ENCODE peak calls at places on chromosomes 13 and 19, in four cellular contexts. Q is heart right ventricle, O is neural crest cell, T is type B pancreatic cell. E is an unnamed sample.

GRCh38 chr19:29273000-29273691 is 60.2 kb upstream of the UQCRFS1 start:
- DNase-seq in T (peak), O (no peak), Q (no peak), E (no peak)

GRCh38 chr19:14149509-14149994 is 13.2 kb upstream of the ASF1B start:
- DNase-seq in O (no peak), Q (peak), T (no peak), E (peak)

GRCh38 chr19:7928741-7929701 is 3.1 kb upstream of the CTXN1 start:
- DNase-seq in O (peak), T (peak), Q (no peak), E (peak)

GRCh38 chr19:33659835-33660234 is 38.1 kb downstream of the CHST8 start:
- DNase-seq in Q (no peak), O (no peak), T (peak), E (no peak)

GRCh38 chr19:12990853-12991252 is 4.4 kb upstream of the NFIX start:
- DNase-seq in O (no peak), Q (no peak), T (no peak), E (no peak)

GRCh38 chr13:71625183-71625582 is 241.8 kb downstream of the DACH1 start:
- DNase-seq in T (no peak), O (no peak), Q (no peak), E (no peak)

GRCh38 chr13:91346848-91347211 is 657 bp upstream of the MIR17HG start:
- DNase-seq in O (no peak), T (no peak), Q (no peak), E (peak)

GRCh38 chr19:2113436-2114211 is 16.9 kb downstream of the IZUMO4 start:
- DNase-seq in T (no peak), Q (no peak), O (no peak), E (no peak)

GRCh38 chr13:49357694-49358093 is 86.2 kb downstream of the CAB39L start:
- DNase-seq in T (no peak), O (no peak), Q (no peak), E (no peak)

GRCh38 chr19:1206733-1207301 is 1.2 kb downstream of the STK11 start:
- DNase-seq in Q (no peak), T (no peak), O (no peak), E (no peak)

GRCh38 chr13:30851697-30852096 is 54.4 kb upstream of the MEDAG start:
- DNase-seq in T (no peak), Q (no peak), O (no peak), E (peak)

GRCh38 chr19:18726846-18727245 is 43.4 kb downstream of the CRTC1 start:
- DNase-seq in T (no peak), O (no peak), Q (no peak), E (no peak)

GRCh38 chr19:45336696-45337251 is 3.8 kb upstream of the KLC3 start:
- DNase-seq in Q (no peak), O (no peak), T (no peak), E (no peak)

GRCh38 chr13:108877300-108877699 is 247.9 kb downstream of the MYO16 start:
- DNase-seq in Q (no peak), T (no peak), O (no peak), E (no peak)

GRCh38 chr19:16258440-16258903 is 60.8 kb downstream of the AP1M1 start:
- DNase-seq in O (no peak), Q (peak), T (no peak), E (no peak)

GRCh38 chr19:46718934-46719551 is 2.1 kb upstream of the PRKD2 start:
- DNase-seq in O (no peak), Q (no peak), T (no peak), E (peak)

GRCh38 chr13:75704942-75705320 is 68.8 kb downstream of the LMO7 start:
- DNase-seq in T (no peak), O (no peak), Q (no peak), E (no peak)

GRCh38 chr13:49305824-49306425 is 58.2 kb downstream of the CDADC1 start:
- DNase-seq in O (no peak), T (no peak), Q (no peak), E (no peak)

GRCh38 chr13:101211261-101211660 is 205.0 kb downstream of the NALCN start:
- DNase-seq in T (no peak), O (no peak), Q (no peak), E (no peak)

GRCh38 chr19:11873762-11874161 is 13.8 kb upstream of the ZNF69 start:
- DNase-seq in Q (no peak), O (no peak), T (no peak), E (no peak)
- TF ChIP-seq CTCF in Q (no peak), O (no peak), T (no peak), E (no peak)

GRCh38 chr19:54430306-54431254 is 15.3 kb downstream of the TTYH1 start:
- DNase-seq in O (peak), T (no peak), Q (peak), E (peak)
- TF ChIP-seq CTCF in O (peak), T (peak), Q (peak), E (no peak)

DNA sequence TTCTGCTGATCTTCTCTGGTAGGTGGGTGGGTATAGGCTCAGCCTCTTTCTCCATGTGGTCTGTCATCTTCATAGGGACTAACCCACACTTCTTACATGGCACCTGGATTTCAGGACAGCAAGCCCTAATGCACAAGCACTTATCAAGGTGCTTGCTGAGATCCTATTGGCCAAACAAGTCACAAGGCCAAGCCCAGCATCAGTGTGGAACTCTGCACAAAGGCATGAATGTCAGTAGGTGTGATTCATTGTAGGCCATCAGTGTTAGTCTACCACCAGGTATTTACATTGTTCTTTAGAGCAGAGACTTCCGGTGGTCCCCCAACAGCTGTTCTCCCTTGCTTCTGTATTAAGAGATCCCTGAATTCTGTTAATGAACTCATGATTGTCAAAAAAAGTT is 8.3 kb upstream of the RB1 start:
- DNase-seq in O (no peak), T (no peak), Q (no peak), E (no peak)
- TF ChIP-seq CTCF in O (no peak), T (no peak), Q (no peak), E (no peak)

GRCh38 chr19:54062643-54063042 is 1.1 kb downstream of the VSTM1 start:
- DNase-seq in O (no peak), T (no peak), Q (no peak), E (no peak)
- TF ChIP-seq CTCF in O (no peak), T (no peak), Q (no peak), E (no peak)

GRCh38 chr13:76823969-76824368 is 62.2 kb downstream of the KCTD12 start:
- DNase-seq in Q (no peak), T (no peak), O (no peak), E (no peak)

GRCh38 chr13:76820759-76821158 is 65.4 kb downstream of the KCTD12 start:
- DNase-seq in O (no peak), Q (peak), T (no peak), E (no peak)

GRCh38 chr13:76826527-76826926 is 59.7 kb downstream of the KCTD12 start:
- DNase-seq in O (no peak), Q (no peak), T (no peak), E (no peak)

GRCh38 chr13:76825415-76825814 is 60.8 kb downstream of the KCTD12 start:
- DNase-seq in T (no peak), O (no peak), Q (no peak), E (no peak)

DNA sequence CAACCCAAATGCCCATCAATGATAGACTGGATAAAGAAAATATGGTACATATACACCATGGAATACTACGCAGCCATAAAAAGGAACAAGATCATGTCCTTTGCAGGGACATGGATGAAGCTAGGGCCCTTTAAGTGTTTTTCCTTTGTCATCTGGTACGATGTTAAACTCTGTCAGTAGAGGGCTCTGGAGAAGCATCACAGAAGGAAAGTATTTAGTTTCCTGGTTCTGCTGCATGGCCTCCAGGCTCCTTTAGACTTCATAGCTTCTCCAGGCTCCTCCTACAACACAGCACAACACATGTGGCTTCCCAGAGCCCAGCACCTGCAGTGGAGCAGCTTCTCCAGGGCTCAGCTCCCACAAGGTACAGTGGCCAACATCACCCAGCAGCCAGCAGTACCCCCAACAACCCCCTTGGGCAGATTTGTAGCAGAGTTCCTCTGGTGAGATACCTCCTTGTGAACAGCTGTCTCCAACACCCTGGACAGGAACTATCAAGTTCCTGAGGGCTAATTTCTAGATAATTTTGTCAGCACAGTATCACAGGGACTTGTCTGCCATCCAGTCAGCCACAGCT is 63.4 kb downstream of the KCTD12 start:
- DNase-seq in O (no peak), Q (no peak), T (no peak), E (peak)
- TF ChIP-seq CTCF in O (no peak), Q (peak), T (no peak), E (peak)

GRCh38 chr19:6199240-6199983 is 63.9 kb downstream of the ACSBG2 start:
- DNase-seq in O (peak), T (peak), Q (peak), E (peak)
- TF ChIP-seq CTCF in O (peak), T (peak), Q (peak), E (no peak)

E was measured in GM10248.